ENCODE peak calls at places on chromosomes 6 and 20, in four cellular contexts. P is A549, S is HepG2, L is K562. E is an unnamed sample.

GRCh38 chr20:2705931-2706645 is 13.5 kb downstream of the EBF4 start:
- DNase-seq in L (no peak), S (no peak), P (no peak), E (no peak)

GRCh38 chr6:85756982-85757381 is 114.3 kb upstream of the SYNCRIP start:
- DNase-seq in S (no peak), L (peak), P (peak), E (peak)

GRCh38 chr6:5723905-5724691 is 282.6 kb downstream of the NRN1 start:
- DNase-seq in S (no peak), P (no peak), L (no peak), E (no peak)

GRCh38 chr6:158198461-158198860 is 30.3 kb downstream of the GTF2H5 start:
- DNase-seq in P (no peak), L (no peak), S (no peak), E (no peak)

GRCh38 chr6:18468162-18468843 is 81.2 kb downstream of the RNF144B start:
- DNase-seq in L (no peak), P (no peak), S (peak), E (no peak)

GRCh38 chr6:193773-194310 is 98.4 kb upstream of the DUSP22 start:
- DNase-seq in L (no peak), S (no peak), P (no peak), E (no peak)

GRCh38 chr6:73985891-73986290 is 289.9 kb downstream of the CD109 start:
- DNase-seq in L (no peak), S (no peak), P (peak), E (no peak)

GRCh38 chr6:169966312-169967181 is 215.1 kb downstream of the ERMARD start:
- DNase-seq in S (no peak), P (no peak), L (no peak), E (no peak)

GRCh38 chr20:58906894-58907293 is 54.4 kb downstream of the GNAS start:
- DNase-seq in P (no peak), S (no peak), L (no peak), E (peak)

GRCh38 chr6:7747433-7747832 is 21.5 kb downstream of the BMP6 start:
- DNase-seq in L (no peak), P (no peak), S (no peak), E (no peak)

GRCh38 chr6:148426317-148426977 is 83.8 kb downstream of the SASH1 start:
- DNase-seq in P (no peak), L (no peak), S (no peak), E (no peak)

GRCh38 chr6:84501315-84501714 is 263.1 kb downstream of the TBX18 start:
- DNase-seq in S (no peak), L (no peak), P (no peak), E (no peak)

GRCh38 chr6:136365781-136366354 is 76.2 kb upstream of the BCLAF1 start:
- DNase-seq in S (no peak), P (no peak), L (no peak), E (peak)

GRCh38 chr6:105519954-105520353 is 117.1 kb upstream of the PREP start:
- DNase-seq in L (no peak), P (peak), S (no peak), E (no peak)

GRCh38 chr6:123997223-123997622 is 193.6 kb downstream of the NKAIN2 start:
- DNase-seq in L (peak), S (no peak), P (no peak), E (no peak)

GRCh38 chr6:27295301-27296079 is 16.6 kb downstream of the POM121L2 start:
- DNase-seq in P (peak), S (peak), L (peak), E (peak)

GRCh38 chr6:112539355-112539754 is 192.2 kb downstream of the RFPL4B start:
- DNase-seq in L (no peak), P (no peak), S (no peak), E (no peak)

GRCh38 chr20:16615199-16615598 is 42.0 kb upstream of the KIF16B start:
- DNase-seq in P (no peak), S (no peak), L (peak), E (peak)

GRCh38 chr20:46230811-46231282 is 77.5 kb downstream of the CDH22 start:
- DNase-seq in S (peak), L (peak), P (peak), E (peak)

GRCh38 chr6:7313505-7314165 is 636 bp upstream of the SSR1 start:
- DNase-seq in S (no peak), L (no peak), P (no peak), E (no peak)

GRCh38 chr20:56855693-56856092 is 226.6 kb downstream of the TFAP2C start:
- DNase-seq in S (no peak), L (no peak), P (no peak), E (no peak)

GRCh38 chr20:56860413-56860812 is 231.3 kb downstream of the TFAP2C start:
- DNase-seq in S (no peak), P (no peak), L (no peak), E (no peak)

GRCh38 chr20:56861590-56861989 is 232.5 kb downstream of the TFAP2C start:
- DNase-seq in P (no peak), L (no peak), S (no peak), E (no peak)

GRCh38 chr20:56859039-56859750 is 230.1 kb downstream of the TFAP2C start:
- DNase-seq in P (no peak), L (no peak), S (no peak), E (no peak)

GRCh38 chr20:56859751-56860366 is 230.8 kb downstream of the TFAP2C start:
- DNase-seq in S (no peak), P (no peak), L (no peak), E (no peak)
- H3K4me2 ChIP-seq in S (no peak), P (no peak), L (no peak), E (no peak)

DNA sequence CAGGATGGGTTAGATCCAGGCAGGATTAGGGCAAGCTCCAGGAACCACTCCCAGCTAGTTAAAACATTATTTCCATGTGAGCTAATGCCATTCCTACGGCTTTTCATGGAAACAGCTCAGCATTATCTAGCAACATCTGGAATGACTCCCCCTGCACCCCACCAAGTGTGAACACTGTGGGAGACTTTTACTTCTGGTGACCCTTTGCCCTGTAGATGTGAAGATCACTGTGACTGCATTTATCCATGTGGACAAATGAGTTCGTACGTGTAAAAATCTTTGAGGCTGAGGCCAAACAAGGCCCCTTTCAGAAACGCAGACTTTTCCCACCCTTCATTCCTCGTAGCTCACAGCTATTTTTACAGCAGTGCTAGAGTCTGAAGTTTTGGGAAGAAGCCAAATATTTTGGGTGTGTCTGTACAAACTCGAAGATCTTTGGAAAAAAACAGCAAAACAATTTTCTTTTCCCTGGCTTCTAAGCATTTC is 221.8 kb upstream of the SOX4 start:
- DNase-seq in P (peak), L (no peak), S (peak), E (no peak)
- TF ChIP-seq MAZ in P (no peak), L (no peak), S (no peak), E (no peak)

DNA sequence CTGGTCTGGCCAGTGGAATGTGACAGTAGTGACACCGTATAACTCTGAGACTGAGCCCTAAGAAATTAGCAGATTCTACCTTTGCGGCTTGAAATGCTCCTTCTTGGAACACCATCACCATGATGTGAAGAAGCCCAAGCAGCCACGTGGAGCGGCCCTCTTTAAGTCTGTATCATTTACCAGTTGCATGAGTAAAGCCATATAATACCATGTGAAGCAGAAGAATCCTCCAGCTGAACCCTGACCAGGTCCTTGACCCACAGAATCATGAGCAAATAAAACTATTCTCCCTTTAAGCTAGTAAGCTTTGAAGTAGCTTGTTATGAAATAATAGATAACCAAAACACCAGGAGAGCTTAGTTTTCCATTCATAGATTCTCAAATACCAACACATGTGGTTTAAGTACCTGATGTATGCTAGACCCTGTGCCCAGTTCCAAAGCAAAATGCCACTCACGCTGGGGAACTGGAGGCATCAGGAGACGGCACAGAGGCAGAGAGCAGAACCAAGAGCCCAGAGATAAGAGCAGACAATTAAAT is 56.8 kb upstream of the SLC32A1 start:
- DNase-seq in P (no peak), S (peak), L (no peak), E (no peak)
- H3K4me2 ChIP-seq in P (no peak), S (peak), L (no peak), E (no peak)

DNA sequence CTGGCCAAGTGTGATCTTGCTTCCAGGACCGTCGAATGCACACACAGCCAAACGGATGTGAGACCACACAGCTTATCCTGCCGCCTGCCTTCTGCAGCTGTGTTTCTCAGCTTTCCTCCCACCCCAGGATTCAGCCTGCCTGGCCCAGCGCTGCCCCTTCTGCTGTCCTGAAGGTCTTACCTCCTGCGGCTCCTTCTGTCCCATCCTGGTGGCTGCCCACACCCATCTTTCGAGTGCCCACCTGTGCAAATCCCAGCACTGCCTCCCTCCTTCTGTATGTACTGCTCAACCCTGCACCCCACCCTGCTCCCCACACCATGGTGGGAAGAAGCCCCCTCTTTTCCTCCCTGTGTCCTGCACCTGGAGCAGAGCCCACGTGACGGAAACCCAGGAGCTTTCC is 49.4 kb upstream of the DACT2 start:
- DNase-seq in P (no peak), L (no peak), S (no peak), E (no peak)
- TF ChIP-seq MAZ in P (no peak), L (no peak), S (no peak), E (no peak)

DNA sequence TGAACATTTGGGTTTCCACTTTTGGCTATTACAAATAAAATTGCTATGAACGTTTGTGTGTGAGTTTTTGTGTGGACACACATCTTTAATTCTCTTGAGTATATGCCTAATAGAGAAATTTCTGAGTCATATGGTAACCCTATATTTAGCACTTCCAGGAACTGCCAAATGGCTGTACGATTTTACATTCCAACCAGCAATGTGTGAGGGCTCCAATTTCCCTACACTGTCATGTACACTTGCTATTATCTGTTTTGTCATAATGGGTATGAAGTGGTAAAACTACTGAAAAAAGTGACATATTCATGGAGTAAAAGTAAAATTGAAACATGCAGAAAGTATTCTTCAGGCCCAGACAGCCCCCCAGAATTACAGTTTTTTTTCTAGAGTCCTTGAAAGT is 59.6 kb upstream of the ESR1 start:
- DNase-seq in L (no peak), P (no peak), S (no peak), E (no peak)
- H3K4me2 ChIP-seq in L (no peak), P (no peak), S (no peak), E (no peak)